ENCODE peak calls at places on chromosomes 13 and 19, in four cellular contexts. P, B, I and K are unnamed samples.

GRCh38 chr13:95948646-95949045 is 104.6 kb downstream of the UGGT2 start:
- DNase-seq in P (peak; percentile 13), B (no peak), I (peak; percentile 47), K (peak; percentile 5)

GRCh38 chr13:40101708-40102359 is 446.4 kb downstream of the COG6 start:
- DNase-seq in P (no peak), B (no peak), I (peak; percentile 71), K (no peak)

GRCh38 chr13:24348385-24348784 is 39.0 kb downstream of the C1QTNF9 start:
- DNase-seq in P (no peak), B (no peak), I (peak; percentile 12), K (no peak)

GRCh38 chr13:74528751-74529513 is 394.7 kb upstream of the KLF12 start:
- DNase-seq in P (no peak), B (no peak), I (peak; percentile 72), K (no peak)

GRCh38 chr19:47049307-47049700 is 880 bp upstream of the TMEM160 start:
- DNase-seq in P (peak; percentile 35), B (no peak), I (peak; percentile 12), K (peak; percentile 84)

GRCh38 chr13:72399351-72399750 is 328.1 kb downstream of the MZT1 start:
- DNase-seq in P (no peak), B (no peak), I (no peak), K (no peak)

GRCh38 chr19:50952890-50953289 is at the start of gene KLK5:
- DNase-seq in P (no peak), B (no peak), I (peak; percentile 39), K (no peak)

GRCh38 chr19:18428837-18429674 is 8.9 kb downstream of the ISYNA1 start:
- DNase-seq in P (peak; percentile 66), B (peak; percentile 78), I (peak; percentile 37), K (peak; percentile 78)

GRCh38 chr13:33388254-33388998 is 102.9 kb upstream of the STARD13 start:
- DNase-seq in P (no peak), B (no peak), I (peak; percentile 77), K (peak; percentile 4)

GRCh38 chr13:47621931-47622330 is 379.1 kb downstream of the SUCLA2 start:
- DNase-seq in P (no peak), B (no peak), I (peak; percentile 11), K (no peak)

GRCh38 chr13:21076265-21076653 is 14.9 kb upstream of the LATS2 start:
- DNase-seq in P (no peak), B (no peak), I (no peak), K (no peak)

GRCh38 chr19:55141696-55142095 is 7.3 kb downstream of the TNNT1 start:
- DNase-seq in P (no peak), B (no peak), I (no peak), K (no peak)

GRCh38 chr13:23741879-23742510 is 147.2 kb downstream of the MIPEP start:
- DNase-seq in P (no peak), B (no peak), I (no peak), K (no peak)

GRCh38 chr19:17775991-17776803 is 18.7 kb upstream of the B3GNT3 start:
- DNase-seq in P (no peak), B (no peak), I (no peak), K (peak; percentile 37)

GRCh38 chr13:48494874-48495273 is 38.0 kb downstream of the RCBTB2 start:
- DNase-seq in P (no peak), B (no peak), I (no peak), K (no peak)

GRCh38 chr19:8371011-8371804 is 7.3 kb downstream of the ANGPTL4 start:
- DNase-seq in P (no peak), B (peak; percentile 53), I (no peak), K (no peak)
- H3K4me3 ChIP-seq in P (no peak overlapping the region), B (no peak overlapping the region), I (no peak overlapping the region), K (no peak overlapping the region)

DNA sequence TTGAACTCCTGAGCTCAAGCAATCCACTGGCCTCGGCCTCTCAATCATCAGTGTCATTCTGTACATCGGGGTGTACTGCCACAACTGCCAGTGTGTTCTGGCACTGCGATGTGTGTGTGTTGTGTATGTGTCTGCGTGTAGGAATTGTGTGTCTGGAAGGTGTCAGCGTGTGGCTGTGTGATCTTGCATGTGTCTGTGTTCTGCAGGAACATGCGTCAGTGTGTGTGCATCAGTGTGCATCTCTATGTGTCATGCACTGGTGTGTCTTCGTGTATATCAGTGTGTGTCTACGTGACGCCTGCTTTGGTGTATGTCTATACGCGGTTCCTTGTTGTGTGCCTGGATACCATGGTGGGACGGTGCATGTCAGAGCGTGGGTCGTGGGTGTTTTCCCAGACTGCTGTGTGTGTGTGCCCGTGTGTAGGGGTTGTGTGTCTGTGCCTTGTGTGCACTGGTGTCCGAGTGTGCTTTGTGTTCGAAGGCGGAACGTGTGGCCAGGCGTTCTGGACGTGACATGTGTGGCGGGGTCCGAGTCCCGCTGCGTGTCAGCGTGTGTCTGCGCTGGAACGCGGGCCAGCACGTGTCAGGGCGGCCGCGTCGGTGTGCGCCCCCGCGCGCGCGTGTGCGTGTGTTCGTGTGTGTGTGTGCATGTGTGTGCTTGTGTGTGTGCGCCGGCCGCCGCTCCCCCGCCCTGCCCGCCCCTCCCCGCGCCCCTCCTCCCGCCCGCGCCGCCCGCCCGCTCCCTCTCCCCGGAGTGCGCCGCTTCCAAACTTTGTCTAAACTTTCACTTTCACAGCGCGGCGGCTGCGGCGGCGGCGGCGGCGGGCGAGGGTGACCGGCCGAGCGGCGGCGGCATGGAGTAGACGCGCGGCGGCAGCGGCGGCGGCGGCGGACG is at the start of gene NFIX:
- DNase-seq in P (no peak), B (peak; percentile 81), I (no peak), K (peak; percentile 68)
- H3K4me3 ChIP-seq in P (peak within 1 kb of the TSS; percentile 86), B (peak within 1 kb of the TSS; percentile 70), I (peak within 1 kb of the TSS; percentile 86), K (peak within 1 kb of the TSS; percentile 88)

DNA sequence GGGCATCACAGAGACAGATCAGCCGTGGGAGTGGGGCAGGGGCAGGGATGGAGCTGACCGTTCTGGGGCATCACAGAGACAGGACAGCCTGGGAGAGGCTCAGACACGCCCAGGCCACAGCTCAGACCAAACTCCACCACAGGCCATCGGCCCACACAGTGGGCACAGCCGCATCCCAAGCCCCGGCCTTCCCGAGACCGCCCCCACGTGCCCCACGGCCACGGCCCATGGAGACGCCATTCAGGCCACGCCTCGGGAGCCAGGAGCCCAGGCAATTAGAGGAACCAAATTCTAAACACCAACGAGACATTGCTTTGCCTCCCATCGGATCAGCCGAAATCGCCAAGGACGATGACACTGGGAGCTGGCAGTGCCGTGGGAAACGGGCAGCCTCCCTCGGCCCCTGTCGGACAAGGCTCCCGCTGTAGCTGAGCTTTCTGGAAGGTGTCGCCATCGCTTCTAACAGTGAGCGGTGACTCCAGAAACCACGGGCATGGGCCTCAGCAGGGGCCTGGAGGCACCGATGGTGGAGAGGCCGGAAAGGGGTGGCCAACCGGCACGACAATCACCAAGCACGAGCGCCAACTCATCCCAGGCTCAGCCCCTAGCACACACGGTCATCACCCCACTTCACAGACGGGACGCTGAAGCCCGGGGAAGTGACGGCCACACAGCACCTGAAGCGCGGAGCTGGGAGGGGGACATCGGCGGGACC is 2.4 kb downstream of the PIP5K1C start:
- DNase-seq in P (no peak), B (no peak), I (no peak), K (no peak)
- H3K4me3 ChIP-seq in P (no peak overlapping the region), B (no peak overlapping the region), I (no peak overlapping the region), K (peak overlapping the region; percentile 85)

GRCh38 chr19:4061178-4061682 is 5.5 kb downstream of the ZBTB7A start:
- DNase-seq in P (no peak), B (peak; percentile 98), I (peak; percentile 48), K (peak; percentile 61)

GRCh38 chr19:4059493-4059880 is 7.2 kb downstream of the ZBTB7A start:
- DNase-seq in P (no peak), B (peak; percentile 88), I (no peak), K (no peak)

GRCh38 chr19:4060621-4061177 is 6.0 kb downstream of the ZBTB7A start:
- DNase-seq in P (no peak), B (peak; percentile 77), I (no peak), K (no peak)

GRCh38 chr19:4058696-4059492 is 7.8 kb downstream of the ZBTB7A start:
- DNase-seq in P (no peak), B (peak; percentile 68), I (no peak), K (no peak)

DNA sequence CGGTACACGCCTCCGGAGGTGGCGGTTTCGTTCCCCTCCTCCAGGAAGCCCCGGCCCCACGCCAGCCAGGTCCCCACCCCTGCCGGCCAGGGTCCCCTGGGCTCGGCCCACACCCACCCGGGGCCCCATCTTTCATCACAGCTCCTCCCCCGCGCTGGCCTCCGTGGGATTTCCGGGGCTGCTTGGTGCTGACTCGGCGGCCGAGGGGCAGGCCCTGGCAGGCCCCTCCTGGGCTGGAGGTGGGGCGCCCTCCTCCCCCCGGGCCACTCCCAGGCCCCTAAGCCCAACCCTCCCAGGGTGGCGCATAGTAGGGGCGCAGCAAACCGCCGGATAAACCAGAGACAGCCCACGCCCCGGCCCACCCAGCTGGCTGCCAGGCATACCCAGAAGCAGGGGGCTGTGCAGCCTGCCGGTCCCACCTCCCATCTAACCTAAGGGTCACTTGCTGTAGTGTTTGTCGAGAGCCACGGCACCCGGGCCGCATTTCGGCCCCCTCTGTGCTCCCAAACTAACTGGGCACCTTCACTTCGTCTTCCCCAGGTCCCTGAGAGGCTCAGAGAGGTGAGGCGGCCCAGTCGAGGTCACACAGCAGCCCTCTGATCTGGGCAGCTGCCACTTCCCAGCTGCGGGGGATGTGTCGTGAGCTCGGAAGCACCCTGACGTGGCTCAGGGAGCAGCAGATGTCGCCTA is 6.6 kb downstream of the ZBTB7A start:
- DNase-seq in P (no peak), B (peak; percentile 90), I (peak; percentile 62), K (peak; percentile 42)
- H3K4me3 ChIP-seq in P (no peak overlapping the region), B (peak overlapping the region; percentile 35), I (peak overlapping the region; percentile 37), K (peak overlapping the region; percentile 52)

GRCh38 chr13:28530729-28531194 is 35.8 kb upstream of the FLT1 start:
- DNase-seq in P (no peak), B (no peak), I (no peak), K (peak; percentile 43)
- H3K4me3 ChIP-seq in P (peak overlapping the region; percentile 41), B (no peak overlapping the region), I (no peak overlapping the region), K (peak overlapping the region; percentile 60)

DNA sequence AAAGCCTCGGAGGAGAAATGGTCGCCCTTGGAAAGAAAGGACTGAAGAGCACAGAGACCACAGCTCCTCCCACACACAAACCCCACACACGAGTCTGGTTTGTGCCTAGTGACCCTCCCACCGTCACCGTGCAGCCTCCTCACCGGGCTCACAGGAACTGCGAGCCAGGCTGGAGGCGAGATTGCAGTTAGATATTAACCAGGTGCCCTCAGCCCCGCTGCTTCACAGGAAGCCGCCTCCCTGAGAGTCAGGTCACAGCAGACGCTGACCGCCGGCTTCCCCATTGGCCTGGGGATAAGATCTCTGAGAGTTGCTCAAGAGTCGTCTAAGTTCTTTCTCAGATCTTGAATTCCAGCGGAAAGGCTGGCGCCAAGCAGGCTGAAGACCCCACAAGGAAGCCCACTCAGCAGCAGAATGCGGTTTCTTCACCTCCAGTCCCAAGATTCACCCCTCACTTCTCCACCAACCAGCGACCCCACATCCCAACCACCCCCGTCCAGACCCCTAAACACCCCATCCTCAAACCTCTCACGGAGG is 844 bp downstream of the ZNF44 start:
- DNase-seq in P (no peak), B (peak; percentile 91), I (peak; percentile 58), K (peak; percentile 54)
- H3K4me3 ChIP-seq in P (peak overlapping the region; percentile 97), B (peak overlapping the region; percentile 65), I (peak overlapping the region; percentile 97), K (peak overlapping the region; percentile 76)